ENCODE peak calls at places on chromosomes 11 and 22, in seven cellular contexts. One of them, this sample, is unnamed.

GRCh38 chr11:119684361-119685072 is 44.5 kb downstream of the NECTIN1 start:
- DNase-seq in fibroblast of the aortic adventitia: peak
- DNase-seq in MM.1S: peak
- DNase-seq in cardiac fibroblast: peak
- DNase-seq in H1: no peak
- DNase-seq in body of pancreas: no peak
- DNase-seq in thoracic aorta: no peak
- DNase-seq in this sample: peak

GRCh38 chr11:128553662-128554392 is 33.5 kb downstream of the ETS1 start:
- DNase-seq in cardiac fibroblast: peak
- DNase-seq in MM.1S: no peak
- DNase-seq in H1: no peak
- DNase-seq in thoracic aorta: no peak
- DNase-seq in fibroblast of the aortic adventitia: peak
- DNase-seq in body of pancreas: no peak
- DNase-seq in this sample: peak

GRCh38 chr22:32920032-32920628 is 118.6 kb downstream of the TIMP3 start:
- DNase-seq in H1: no peak
- DNase-seq in fibroblast of the aortic adventitia: peak
- DNase-seq in MM.1S: no peak
- DNase-seq in body of pancreas: peak
- DNase-seq in cardiac fibroblast: peak
- DNase-seq in thoracic aorta: no peak
- DNase-seq in this sample: no peak

GRCh38 chr11:95799531-95799930 is 9.2 kb downstream of the CEP57 start:
- DNase-seq in MM.1S: no peak
- DNase-seq in fibroblast of the aortic adventitia: no peak
- DNase-seq in H1: no peak
- DNase-seq in body of pancreas: no peak
- DNase-seq in cardiac fibroblast: no peak
- DNase-seq in thoracic aorta: no peak
- DNase-seq in this sample: no peak

GRCh38 chr11:67372993-67373915 is at the start of gene CLCF1:
- DNase-seq in cardiac fibroblast: peak
- DNase-seq in thoracic aorta: no peak
- DNase-seq in MM.1S: peak
- DNase-seq in body of pancreas: peak
- DNase-seq in fibroblast of the aortic adventitia: peak
- DNase-seq in H1: no peak
- DNase-seq in this sample: peak

GRCh38 chr11:20458905-20459632 is 71.6 kb downstream of the PRMT3 start:
- DNase-seq in MM.1S: no peak
- DNase-seq in cardiac fibroblast: no peak
- DNase-seq in H1: no peak
- DNase-seq in body of pancreas: no peak
- DNase-seq in fibroblast of the aortic adventitia: no peak
- DNase-seq in thoracic aorta: no peak
- DNase-seq in this sample: no peak

GRCh38 chr11:109772846-109773400 is 320.3 kb upstream of the ZC3H12C start:
- DNase-seq in fibroblast of the aortic adventitia: no peak
- DNase-seq in thoracic aorta: no peak
- DNase-seq in MM.1S: no peak
- DNase-seq in cardiac fibroblast: no peak
- DNase-seq in body of pancreas: no peak
- DNase-seq in H1: no peak
- DNase-seq in this sample: no peak

GRCh38 chr11:108693852-108694251 is 29.0 kb downstream of the DDX10 start:
- DNase-seq in fibroblast of the aortic adventitia: peak
- DNase-seq in thoracic aorta: no peak
- DNase-seq in body of pancreas: no peak
- DNase-seq in MM.1S: no peak
- DNase-seq in cardiac fibroblast: peak
- DNase-seq in H1: no peak
- DNase-seq in this sample: peak

GRCh38 chr11:17607083-17607429 is 60.0 kb downstream of the OTOG start:
- DNase-seq in MM.1S: no peak
- DNase-seq in body of pancreas: no peak
- DNase-seq in thoracic aorta: no peak
- DNase-seq in fibroblast of the aortic adventitia: no peak
- DNase-seq in cardiac fibroblast: no peak
- DNase-seq in H1: no peak
- DNase-seq in this sample: no peak

GRCh38 chr11:45280449-45280848 is 5.7 kb downstream of the SYT13 start:
- DNase-seq in H1: no peak
- DNase-seq in cardiac fibroblast: no peak
- DNase-seq in MM.1S: peak
- DNase-seq in fibroblast of the aortic adventitia: no peak
- DNase-seq in thoracic aorta: no peak
- DNase-seq in body of pancreas: no peak
- DNase-seq in this sample: peak

GRCh38 chr22:19579880-19580279 is 55.7 kb upstream of the CLDN5 start:
- DNase-seq in H1: no peak
- DNase-seq in thoracic aorta: no peak
- DNase-seq in fibroblast of the aortic adventitia: no peak
- DNase-seq in cardiac fibroblast: peak
- DNase-seq in MM.1S: peak
- DNase-seq in body of pancreas: no peak
- DNase-seq in this sample: no peak

GRCh38 chr11:57434640-57435546 is 8.0 kb upstream of the SLC43A3 start:
- DNase-seq in thoracic aorta: no peak
- DNase-seq in MM.1S: no peak
- DNase-seq in fibroblast of the aortic adventitia: peak
- DNase-seq in cardiac fibroblast: peak
- DNase-seq in H1: no peak
- DNase-seq in body of pancreas: no peak
- DNase-seq in this sample: peak

GRCh38 chr11:103364687-103365086 is 255.5 kb downstream of the DYNC2H1 start:
- DNase-seq in thoracic aorta: no peak
- DNase-seq in MM.1S: no peak
- DNase-seq in body of pancreas: no peak
- DNase-seq in fibroblast of the aortic adventitia: peak
- DNase-seq in cardiac fibroblast: peak
- DNase-seq in H1: no peak
- DNase-seq in this sample: no peak

GRCh38 chr11:864928-865327 is 22.3 kb downstream of the TSPAN4 start:
- DNase-seq in cardiac fibroblast: no peak
- DNase-seq in thoracic aorta: no peak
- DNase-seq in fibroblast of the aortic adventitia: no peak
- DNase-seq in body of pancreas: no peak
- DNase-seq in H1: no peak
- DNase-seq in MM.1S: no peak
- DNase-seq in this sample: no peak

GRCh38 chr11:112288021-112288420 is 27.4 kb upstream of the PLET1 start:
- DNase-seq in body of pancreas: no peak
- DNase-seq in thoracic aorta: no peak
- DNase-seq in H1: no peak
- DNase-seq in MM.1S: no peak
- DNase-seq in cardiac fibroblast: no peak
- DNase-seq in fibroblast of the aortic adventitia: no peak
- DNase-seq in this sample: no peak

GRCh38 chr11:43941257-43941879 is 1.1 kb upstream of the C11orf96 start:
- DNase-seq in cardiac fibroblast: peak
- DNase-seq in thoracic aorta: no peak
- DNase-seq in H1: no peak
- DNase-seq in body of pancreas: no peak
- DNase-seq in fibroblast of the aortic adventitia: peak
- DNase-seq in MM.1S: no peak
- DNase-seq in this sample: no peak

GRCh38 chr22:37321288-37321687 is 39.0 kb downstream of the CYTH4 start:
- DNase-seq in MM.1S: no peak
- DNase-seq in cardiac fibroblast: no peak
- DNase-seq in thoracic aorta: no peak
- DNase-seq in H1: no peak
- DNase-seq in fibroblast of the aortic adventitia: no peak
- DNase-seq in body of pancreas: no peak
- DNase-seq in this sample: no peak

GRCh38 chr22:37161442-37161841 is 11.7 kb upstream of the IL2RB start:
- DNase-seq in fibroblast of the aortic adventitia: no peak
- DNase-seq in thoracic aorta: no peak
- DNase-seq in body of pancreas: no peak
- DNase-seq in MM.1S: peak
- DNase-seq in H1: no peak
- DNase-seq in cardiac fibroblast: no peak
- DNase-seq in this sample: no peak

GRCh38 chr11:32466279-32466915 is 31.1 kb upstream of the WT1 start:
- DNase-seq in H1: no peak
- DNase-seq in thoracic aorta: no peak
- DNase-seq in MM.1S: no peak
- DNase-seq in body of pancreas: no peak
- DNase-seq in fibroblast of the aortic adventitia: peak
- DNase-seq in cardiac fibroblast: peak
- DNase-seq in this sample: no peak

GRCh38 chr11:102046841-102047240 is 396 bp upstream of the CFAP300 start:
- DNase-seq in thoracic aorta: no peak
- DNase-seq in fibroblast of the aortic adventitia: peak
- DNase-seq in body of pancreas: no peak
- DNase-seq in H1: no peak
- DNase-seq in cardiac fibroblast: no peak
- DNase-seq in MM.1S: no peak
- DNase-seq in this sample: no peak
- H3K4me3 ChIP-seq in thoracic aorta: peak
- H3K4me3 ChIP-seq in fibroblast of the aortic adventitia: peak
- H3K4me3 ChIP-seq in body of pancreas: no peak
- H3K4me3 ChIP-seq in H1: peak
- H3K4me3 ChIP-seq in cardiac fibroblast: peak
- H3K4me3 ChIP-seq in MM.1S: peak
- H3K4me3 ChIP-seq in this sample: peak

GRCh38 chr11:27211370-27212127 is 151.5 kb downstream of the CCDC34 start:
- DNase-seq in thoracic aorta: no peak
- DNase-seq in H1: no peak
- DNase-seq in fibroblast of the aortic adventitia: no peak
- DNase-seq in MM.1S: no peak
- DNase-seq in body of pancreas: no peak
- DNase-seq in cardiac fibroblast: no peak
- DNase-seq in this sample: no peak
- TF ChIP-seq CTCF in thoracic aorta: peak
- TF ChIP-seq CTCF in H1: no peak
- TF ChIP-seq CTCF in fibroblast of the aortic adventitia: peak
- TF ChIP-seq CTCF in MM.1S: peak
- TF ChIP-seq CTCF in body of pancreas: peak
- TF ChIP-seq CTCF in cardiac fibroblast: peak
- TF ChIP-seq CTCF in this sample: peak

GRCh38 chr22:50505776-50506610 is 1.5 kb downstream of the LMF2 start:
- DNase-seq in fibroblast of the aortic adventitia: no peak
- DNase-seq in thoracic aorta: no peak
- DNase-seq in H1: no peak
- DNase-seq in body of pancreas: peak
- DNase-seq in MM.1S: no peak
- DNase-seq in cardiac fibroblast: no peak
- DNase-seq in this sample: no peak
- H3K4me3 ChIP-seq in fibroblast of the aortic adventitia: peak
- H3K4me3 ChIP-seq in thoracic aorta: peak
- H3K4me3 ChIP-seq in H1: no peak
- H3K4me3 ChIP-seq in body of pancreas: no peak
- H3K4me3 ChIP-seq in MM.1S: peak
- H3K4me3 ChIP-seq in cardiac fibroblast: peak
- H3K4me3 ChIP-seq in this sample: peak

GRCh38 chr11:120841074-120841473 is 182.8 kb upstream of the TBCEL start:
- DNase-seq in H1: no peak
- DNase-seq in thoracic aorta: no peak
- DNase-seq in body of pancreas: no peak
- DNase-seq in fibroblast of the aortic adventitia: no peak
- DNase-seq in cardiac fibroblast: no peak
- DNase-seq in MM.1S: no peak
- DNase-seq in this sample: no peak
- TF ChIP-seq CTCF in H1: no peak
- TF ChIP-seq CTCF in thoracic aorta: no peak
- TF ChIP-seq CTCF in body of pancreas: no peak
- TF ChIP-seq CTCF in fibroblast of the aortic adventitia: no peak
- TF ChIP-seq CTCF in cardiac fibroblast: no peak
- TF ChIP-seq CTCF in MM.1S: no peak
- TF ChIP-seq CTCF in this sample: no peak

DNA sequence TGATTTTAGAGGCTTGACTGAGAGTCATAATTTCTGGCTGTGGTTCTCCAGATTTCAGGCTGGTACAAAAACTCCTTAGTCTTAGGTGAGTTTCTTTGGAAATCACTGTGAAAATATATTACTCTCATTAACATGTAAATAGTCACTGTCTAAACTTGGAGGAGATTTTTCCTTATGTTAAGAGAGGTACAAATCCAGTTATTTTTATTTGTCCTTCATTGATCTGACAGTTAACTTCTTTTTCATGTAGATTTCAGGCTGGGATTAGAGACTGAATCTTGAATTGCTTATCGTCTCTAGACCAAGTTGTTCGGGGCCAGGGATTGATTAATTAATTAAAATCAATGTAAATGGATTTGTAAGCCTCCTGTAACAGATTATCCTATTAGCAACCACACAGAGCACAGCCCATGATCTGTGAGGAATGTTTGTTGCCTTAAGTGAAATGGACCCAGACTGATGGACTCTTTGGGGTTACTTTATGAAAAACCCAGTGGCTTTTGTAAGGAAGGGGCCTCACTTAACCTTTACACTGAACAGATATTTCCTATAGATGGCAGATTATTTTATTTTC is 21.1 kb downstream of the TEAD1 start:
- DNase-seq in H1: no peak
- DNase-seq in fibroblast of the aortic adventitia: no peak
- DNase-seq in cardiac fibroblast: no peak
- DNase-seq in thoracic aorta: no peak
- DNase-seq in body of pancreas: no peak
- DNase-seq in MM.1S: no peak
- DNase-seq in this sample: no peak
- H3K4me3 ChIP-seq in H1: no peak
- H3K4me3 ChIP-seq in fibroblast of the aortic adventitia: no peak
- H3K4me3 ChIP-seq in cardiac fibroblast: no peak
- H3K4me3 ChIP-seq in thoracic aorta: no peak
- H3K4me3 ChIP-seq in body of pancreas: no peak
- H3K4me3 ChIP-seq in MM.1S: no peak
- H3K4me3 ChIP-seq in this sample: no peak

GRCh38 chr11:121534131-121535093 is 81.6 kb upstream of the SORL1-AS1 start:
- DNase-seq in thoracic aorta: no peak
- DNase-seq in cardiac fibroblast: peak
- DNase-seq in fibroblast of the aortic adventitia: peak
- DNase-seq in H1: no peak
- DNase-seq in MM.1S: no peak
- DNase-seq in body of pancreas: no peak
- DNase-seq in this sample: peak
- TF ChIP-seq CTCF in thoracic aorta: peak
- TF ChIP-seq CTCF in cardiac fibroblast: peak
- TF ChIP-seq CTCF in fibroblast of the aortic adventitia: peak
- TF ChIP-seq CTCF in H1: no peak
- TF ChIP-seq CTCF in MM.1S: no peak
- TF ChIP-seq CTCF in body of pancreas: peak
- TF ChIP-seq CTCF in this sample: peak